ENCODE peak calls at places on chromosomes 3 and 15, in seven cellular contexts. B is GM12864, O is GM06990, U is HFF-Myc, I is epithelial cell of esophagus, D is bronchial epithelial cell, V is AG10803. W is an unnamed sample.

GRCh38 chr3:43894176-43895049 is 203.7 kb downstream of the ABHD5 start:
- DNase-seq in B (peak), O (peak), U (no peak), I (peak), D (peak), V (peak), W (peak)

GRCh38 chr3:52931889-52932288 is 34.5 kb upstream of the STIMATE start:
- DNase-seq in B (no peak), O (no peak), U (no peak), I (no peak), D (no peak), V (no peak), W (no peak)

GRCh38 chr3:100695696-100696095 is 13.6 kb upstream of the TFG start:
- DNase-seq in B (no peak), O (no peak), U (no peak), I (no peak), D (no peak), V (no peak), W (no peak)

GRCh38 chr3:124858275-124858674 is 28.9 kb downstream of the ITGB5 start:
- DNase-seq in B (no peak), O (no peak), U (no peak), I (no peak), D (peak), V (peak), W (no peak)

GRCh38 chr15:67528536-67528935 is 7.6 kb downstream of the C15orf61 start:
- DNase-seq in B (no peak), O (no peak), U (no peak), I (no peak), D (no peak), V (no peak), W (no peak)

GRCh38 chr3:141729240-141729639 is 8.9 kb upstream of the RNF7 start:
- DNase-seq in B (no peak), O (no peak), U (no peak), I (no peak), D (no peak), V (no peak), W (no peak)

GRCh38 chr15:27850961-27851636 is 248.0 kb downstream of the OCA2 start:
- DNase-seq in B (no peak), O (no peak), U (no peak), I (no peak), D (no peak), V (no peak), W (no peak)

GRCh38 chr3:188067932-188068331 is 86.0 kb upstream of the LPP start:
- DNase-seq in B (no peak), O (no peak), U (peak), I (peak), D (peak), V (peak), W (no peak)

GRCh38 chr3:127684871-127685707 is 12.3 kb downstream of the ABTB1 start:
- DNase-seq in B (no peak), O (no peak), U (no peak), I (no peak), D (no peak), V (no peak), W (no peak)

GRCh38 chr3:190514163-190515153 is 573 bp downstream of the IL1RAP start:
- DNase-seq in B (no peak), O (peak), U (no peak), I (peak), D (peak), V (peak), W (peak)

GRCh38 chr3:24583004-24583403 is 88.4 kb upstream of the THRB start:
- DNase-seq in B (no peak), O (no peak), U (no peak), I (peak), D (peak), V (no peak), W (no peak)

GRCh38 chr15:86691091-86691490 is 611.4 kb downstream of the AGBL1 start:
- DNase-seq in B (no peak), O (no peak), U (no peak), I (no peak), D (no peak), V (no peak), W (no peak)
- TF ChIP-seq CTCF in B (no peak), O (no peak), U (no peak), I (peak), D (peak), V (no peak), W (no peak)

GRCh38 chr3:8095724-8096123 is 405.9 kb upstream of the LMCD1 start:
- DNase-seq in B (no peak), O (no peak), U (no peak), I (peak), D (peak), V (peak), W (no peak)
- TF ChIP-seq CTCF in B (no peak), O (no peak), U (no peak), I (peak), D (peak), V (peak), W (no peak)

DNA sequence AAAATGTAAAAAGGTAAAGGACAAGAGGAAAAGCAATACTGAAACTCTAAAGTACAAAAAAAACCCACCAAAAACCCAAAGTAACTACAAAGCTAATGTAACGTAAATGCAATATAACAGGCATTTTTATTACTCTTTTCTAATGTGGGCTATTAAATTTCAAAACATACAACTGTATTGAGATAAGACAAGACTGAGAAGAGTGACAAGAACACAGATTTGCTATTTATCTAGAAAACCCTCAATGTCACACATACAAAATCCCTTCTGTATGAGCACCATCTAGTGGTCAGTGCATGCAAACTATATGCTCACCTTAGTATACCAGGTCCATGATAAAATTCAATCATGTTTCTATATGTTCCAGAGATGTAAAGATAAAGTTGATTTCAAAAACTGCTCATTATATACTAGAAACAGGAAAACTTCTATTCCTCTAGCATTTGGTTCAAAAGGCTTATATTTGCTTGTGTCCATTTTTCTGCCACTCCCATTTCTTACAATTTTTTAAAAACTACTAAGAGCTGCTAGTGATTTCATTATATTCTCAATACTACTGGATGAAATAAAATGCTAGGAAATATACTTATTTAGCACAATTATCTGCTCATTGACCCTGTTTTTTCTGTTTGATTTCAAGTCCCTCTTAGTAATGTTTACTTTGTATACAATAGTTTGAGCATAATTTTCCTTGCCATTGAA is 111.4 kb downstream of the DLG1 start:
- DNase-seq in B (peak), O (peak), U (peak), I (peak), D (peak), V (peak), W (peak)
- TF ChIP-seq CTCF in B (peak), O (peak), U (peak), I (peak), D (peak), V (peak), W (peak)

DNA sequence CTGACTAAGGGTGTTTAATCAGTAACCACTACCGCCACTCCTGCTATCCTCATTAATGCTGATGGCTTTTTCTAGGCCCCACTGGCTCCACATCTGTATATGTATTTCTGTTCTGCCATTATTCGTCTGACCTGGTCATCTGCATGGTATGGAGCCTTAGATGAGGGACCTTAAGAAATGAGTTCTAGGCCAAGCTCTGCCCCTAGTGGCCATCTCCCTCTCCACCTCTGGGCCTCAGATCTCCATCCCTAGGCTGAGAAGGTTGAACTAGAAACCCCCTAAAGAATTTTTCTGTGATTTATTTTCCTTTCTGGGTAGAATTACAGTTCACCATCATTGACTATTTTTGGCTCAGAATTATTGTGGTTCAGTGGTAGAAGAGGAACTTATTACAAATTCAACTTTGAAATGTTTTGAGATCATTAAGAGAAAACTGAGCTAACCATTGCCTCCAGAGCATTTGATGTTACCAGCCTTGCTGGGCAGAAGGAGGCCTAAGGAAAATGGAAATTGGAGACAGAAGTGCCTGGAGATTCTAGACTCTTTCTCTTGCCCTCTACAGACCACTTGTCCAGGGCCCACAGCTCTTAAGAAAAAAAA is 325.2 kb upstream of the NR2E3 start:
- DNase-seq in B (no peak), O (no peak), U (no peak), I (no peak), D (no peak), V (no peak), W (peak)
- TF ChIP-seq CTCF in B (peak), O (peak), U (peak), I (peak), D (peak), V (peak), W (peak)

W was measured in GM13976.